ENCODE peak calls at places on chromosomes 7 and 10, in five cellular contexts. W, B, A, S and G are unnamed samples.

GRCh38 chr10:5762531-5762930 is 50.7 kb downstream of the GDI2 start:
- DNase-seq in W (peak; percentile 10), S (no peak), A (no peak), B (no peak), G (no peak)

GRCh38 chr10:128739937-128740336 is 613.7 kb upstream of the MKI67 start:
- DNase-seq in W (no peak), A (no peak), S (no peak), B (no peak), G (no peak)

GRCh38 chr7:4208086-4208485 is 474.0 kb upstream of the FOXK1 start:
- DNase-seq in S (peak; percentile 71), A (no peak), B (no peak), W (no peak), G (no peak)

GRCh38 chr7:16171928-16172327 is 249.4 kb downstream of the CRPPA start:
- DNase-seq in S (no peak), W (no peak), A (no peak), B (no peak), G (no peak)

GRCh38 chr7:128004623-128005022 is 26.6 kb downstream of the LRRC4 start:
- DNase-seq in S (no peak), W (no peak), A (no peak), B (no peak), G (no peak)

GRCh38 chr7:2507208-2507916 is 12.2 kb upstream of the LFNG start:
- DNase-seq in B (no peak), S (no peak), A (no peak), W (no peak), G (no peak)

GRCh38 chr10:59019603-59020002 is 156.8 kb upstream of the PHYHIPL start:
- DNase-seq in S (no peak), W (no peak), A (no peak), B (no peak), G (no peak)

GRCh38 chr7:144011458-144012230 is 11.5 kb downstream of the OR6B1 start:
- DNase-seq in S (no peak), W (peak; percentile 17), B (peak; percentile 10), A (no peak), G (no peak)

GRCh38 chr7:148162808-148163207 is 427.8 kb upstream of the C7orf33 start:
- DNase-seq in W (no peak), B (no peak), A (peak; percentile 23), S (no peak), G (no peak)
- H3K4me3 ChIP-seq in W (no peak overlapping the region), B (no peak overlapping the region), A (no peak overlapping the region), S (no peak overlapping the region), G (no peak overlapping the region)

DNA sequence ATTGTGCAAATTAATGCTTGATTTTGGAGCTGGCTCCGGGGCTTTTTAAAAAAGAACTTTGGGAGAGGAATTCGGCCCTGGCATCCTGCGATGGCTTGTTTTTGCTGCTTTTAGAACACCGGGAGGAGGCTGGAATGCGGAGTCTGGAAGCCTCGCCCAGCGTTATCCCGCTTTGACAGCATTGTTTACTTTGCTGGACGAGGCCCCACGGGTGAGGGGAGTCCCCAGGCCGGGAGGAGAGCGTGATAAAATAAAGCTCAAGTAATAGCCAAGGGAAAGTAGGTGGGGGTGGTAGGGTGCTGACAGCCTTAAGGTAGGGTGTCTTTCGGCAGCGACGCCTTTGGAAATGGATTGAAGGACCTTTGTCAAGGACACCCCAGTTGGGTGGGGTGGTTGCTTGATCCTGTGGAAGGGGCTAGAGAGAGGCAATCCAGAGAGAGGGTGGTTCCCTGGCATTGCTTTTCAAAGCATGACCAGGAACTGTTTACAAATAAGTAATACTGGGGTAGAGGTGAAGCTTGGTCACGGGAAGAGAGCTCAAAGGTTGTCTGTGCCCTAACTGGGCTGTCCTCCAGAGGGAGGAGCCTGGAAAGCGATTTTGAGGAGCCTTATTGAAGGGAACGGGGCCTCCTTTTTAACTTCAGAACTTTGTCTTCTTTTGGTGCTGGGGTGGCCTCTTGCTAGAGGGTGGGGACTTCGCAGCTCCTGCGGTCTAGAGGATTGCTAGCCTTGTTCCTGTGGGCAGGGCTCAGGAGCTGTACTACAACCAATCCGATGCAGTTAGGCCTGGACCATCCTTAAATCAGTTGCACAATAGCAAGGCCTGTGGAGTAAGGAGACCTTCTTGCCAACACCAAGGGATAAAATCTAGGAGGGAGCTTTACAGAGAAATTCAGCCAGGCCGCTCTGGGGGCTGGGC is 1.2 kb downstream of the EIF4EBP2 start:
- DNase-seq in B (peak; percentile 89), W (peak; percentile 93), A (peak; percentile 87), S (no peak), G (peak; percentile 79)
- H3K27ac ChIP-seq in B (peak overlapping the region; percentile 67), W (peak overlapping the region; percentile 50), A (peak overlapping the region; percentile 96), S (peak overlapping the region; percentile 99), G (peak overlapping the region; percentile 99)

GRCh38 chr10:70432561-70433263 is 8.8 kb downstream of the NODAL start:
- DNase-seq in S (no peak), B (no peak), W (no peak), A (no peak), G (no peak)
- H3K4me3 ChIP-seq in S (no peak overlapping the region), B (no peak overlapping the region), W (no peak overlapping the region), A (no peak overlapping the region), G (no peak overlapping the region)

GRCh38 chr7:151039850-151040548 is 8.3 kb upstream of the ASIC3 start:
- DNase-seq in B (no peak), S (no peak), W (no peak), A (no peak), G (no peak)
- H3K27ac ChIP-seq in B (no peak overlapping the region), S (peak overlapping the region; percentile 55), W (peak overlapping the region; percentile 12), A (no peak overlapping the region), G (no peak overlapping the region)

DNA sequence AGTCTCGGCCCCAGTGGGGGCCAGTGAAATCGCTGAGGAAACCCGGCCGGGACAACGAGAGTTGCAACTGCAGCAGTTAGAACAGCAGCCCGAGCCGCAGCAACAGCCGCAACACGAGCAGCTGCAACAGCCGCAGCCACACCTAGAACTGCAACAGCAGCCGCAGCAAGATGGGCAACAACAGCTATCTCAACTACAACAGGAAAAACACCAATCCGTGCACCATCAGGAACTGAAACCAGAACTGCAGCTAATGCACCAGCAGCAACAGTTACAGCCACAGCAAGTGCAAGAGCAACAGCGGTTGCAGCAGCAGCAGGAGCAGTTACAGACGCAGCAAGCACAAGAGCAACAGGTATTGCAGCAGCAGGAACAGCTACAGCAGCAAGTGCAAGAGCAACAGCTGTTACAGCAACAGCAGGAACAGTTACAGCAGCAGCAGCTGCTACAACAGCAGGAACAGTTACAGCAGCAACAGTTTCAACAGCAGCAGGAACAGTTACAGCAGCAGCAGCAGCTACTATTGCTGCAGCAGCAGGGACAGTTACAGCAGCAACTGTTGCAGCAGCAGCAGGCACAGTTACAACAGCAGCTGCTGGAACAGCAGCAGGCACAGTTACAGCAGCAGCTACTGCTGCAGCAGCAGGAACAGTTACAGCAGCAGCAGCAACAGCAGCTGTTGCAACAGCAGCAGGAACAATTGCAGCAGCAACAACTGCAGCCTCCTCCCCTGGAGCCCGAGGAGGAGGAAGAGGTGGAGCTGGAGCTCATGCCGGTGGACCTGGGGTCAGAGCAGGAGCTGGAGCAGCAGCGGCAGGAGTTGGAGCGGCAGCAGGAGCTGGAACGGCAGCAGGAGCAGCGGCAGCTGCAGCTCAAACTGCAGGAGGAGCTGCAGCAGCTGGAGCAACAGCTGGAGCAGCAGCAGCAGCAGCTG is 6.1 kb downstream of the ZNF853 start:
- DNase-seq in B (no peak), S (no peak), W (peak; percentile 14), A (no peak), G (no peak)
- H3K4me3 ChIP-seq in B (no peak overlapping the region), S (no peak overlapping the region), W (no peak overlapping the region), A (no peak overlapping the region), G (no peak overlapping the region)

DNA sequence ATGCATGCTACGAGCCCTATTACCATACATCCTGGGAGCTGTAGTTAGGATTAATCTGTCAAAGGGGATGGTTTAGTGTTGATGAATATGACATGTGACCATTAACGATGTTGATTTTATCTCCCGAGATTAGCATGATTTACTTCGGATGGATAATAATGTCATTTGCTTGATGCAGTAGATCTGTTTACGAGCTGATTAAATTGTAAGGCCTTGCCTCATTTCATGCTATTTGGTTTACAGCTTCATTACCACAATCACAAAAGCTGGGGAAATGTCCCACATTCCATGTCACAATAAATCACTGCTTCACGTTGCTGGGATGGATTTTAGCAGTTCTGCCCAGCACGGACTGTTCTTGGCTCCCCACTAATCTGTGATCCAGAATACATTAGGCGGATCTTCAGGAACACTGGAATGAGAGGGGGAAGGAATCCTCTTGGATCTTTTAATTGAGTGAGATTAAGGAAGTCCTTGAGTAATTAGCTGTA is 22.3 kb downstream of the ZNF503 start:
- DNase-seq in A (peak; percentile 44), B (no peak), W (peak; percentile 68), S (no peak), G (no peak)
- H3K27ac ChIP-seq in A (peak overlapping the region; percentile 21), B (no peak overlapping the region), W (no peak overlapping the region), S (no peak overlapping the region), G (no peak overlapping the region)

GRCh38 chr7:134693256-134693655 is 46.6 kb downstream of the BPGM start:
- DNase-seq in S (no peak), A (no peak), B (peak; percentile 94), W (peak; percentile 78), G (no peak)

GRCh38 chr7:134690614-134691504 is 44.2 kb downstream of the BPGM start:
- DNase-seq in A (no peak), S (no peak), W (no peak), B (peak; percentile 36), G (no peak)

GRCh38 chr7:134691820-134692705 is 45.4 kb downstream of the BPGM start:
- DNase-seq in W (no peak), B (peak; percentile 56), S (no peak), A (no peak), G (no peak)

GRCh38 chr7:134686782-134687181 is 40.1 kb downstream of the BPGM start:
- DNase-seq in W (peak; percentile 47), B (no peak), S (no peak), A (no peak), G (no peak)

DNA sequence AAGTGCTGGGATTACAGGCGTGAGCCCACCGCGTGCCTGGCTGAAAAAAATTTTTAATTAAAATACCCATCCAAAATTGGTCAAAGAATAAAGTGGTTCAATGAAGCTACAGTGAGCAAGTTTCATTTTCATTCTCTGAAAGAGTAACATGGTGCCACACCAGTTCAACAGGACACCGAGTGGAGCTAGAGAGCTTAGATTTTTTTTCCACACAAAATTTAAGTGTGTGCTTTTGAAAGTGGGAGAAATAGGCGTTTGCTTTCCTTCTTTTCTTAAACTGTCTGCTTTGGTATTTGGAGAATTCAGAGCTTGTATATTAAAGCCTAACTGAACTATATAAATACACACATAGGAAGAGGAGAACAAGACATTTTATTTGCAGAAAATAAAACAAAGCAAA is 43.4 kb downstream of the BPGM start:
- DNase-seq in B (no peak), W (peak; percentile 78), A (no peak), S (no peak), G (no peak)
- H3K4me3 ChIP-seq in B (no peak overlapping the region), W (peak overlapping the region; percentile 66), A (no peak overlapping the region), S (no peak overlapping the region), G (no peak overlapping the region)

GRCh38 chr7:27936244-27937102 is 196.5 kb downstream of the TAX1BP1 start:
- DNase-seq in S (no peak), W (no peak), A (no peak), B (no peak), G (no peak)
- H3K27ac ChIP-seq in S (no peak overlapping the region), W (no peak overlapping the region), A (no peak overlapping the region), B (no peak overlapping the region), G (peak overlapping the region; percentile 9)